ENCODE peak calls at places on chromosomes 3 and 15, in ten cellular contexts. One of them, this sample, is unnamed.

GRCh38 chr3:17632401-17633100 is 109.9 kb downstream of the TBC1D5 start:
- DNase-seq in glutamatergic neuron: no peak
- DNase-seq in astrocyte of the hippocampus: peak
- DNase-seq in NCI-H2081: no peak
- DNase-seq in nucleus accumbens: no peak
- DNase-seq in uterus: no peak
- DNase-seq in Peyer's patch: no peak
- DNase-seq in iPS-NIHi11: no peak
- DNase-seq in mucosa of gallbladder: no peak
- DNase-seq in CD8-positive, alpha-beta memory T cell: no peak
- DNase-seq in this sample: no peak

GRCh38 chr15:91524534-91524933 is 329.0 kb upstream of the SLCO3A1 start:
- DNase-seq in Peyer's patch: no peak
- DNase-seq in mucosa of gallbladder: no peak
- DNase-seq in NCI-H2081: no peak
- DNase-seq in CD8-positive, alpha-beta memory T cell: no peak
- DNase-seq in iPS-NIHi11: no peak
- DNase-seq in uterus: no peak
- DNase-seq in glutamatergic neuron: no peak
- DNase-seq in nucleus accumbens: no peak
- DNase-seq in astrocyte of the hippocampus: no peak
- DNase-seq in this sample: no peak

GRCh38 chr3:49469037-49469875 is 811 bp upstream of the DAG1 start:
- DNase-seq in nucleus accumbens: no peak
- DNase-seq in NCI-H2081: peak
- DNase-seq in astrocyte of the hippocampus: peak
- DNase-seq in glutamatergic neuron: peak
- DNase-seq in uterus: peak
- DNase-seq in Peyer's patch: no peak
- DNase-seq in mucosa of gallbladder: peak
- DNase-seq in CD8-positive, alpha-beta memory T cell: peak
- DNase-seq in iPS-NIHi11: peak
- DNase-seq in this sample: no peak

GRCh38 chr15:68333775-68334470 is 56.4 kb downstream of the FEM1B start:
- DNase-seq in CD8-positive, alpha-beta memory T cell: no peak
- DNase-seq in nucleus accumbens: no peak
- DNase-seq in mucosa of gallbladder: no peak
- DNase-seq in iPS-NIHi11: no peak
- DNase-seq in astrocyte of the hippocampus: no peak
- DNase-seq in uterus: peak
- DNase-seq in glutamatergic neuron: no peak
- DNase-seq in NCI-H2081: no peak
- DNase-seq in Peyer's patch: no peak
- DNase-seq in this sample: no peak

GRCh38 chr15:36175781-36176211 is 403.6 kb upstream of the CDIN1 start:
- DNase-seq in Peyer's patch: no peak
- DNase-seq in nucleus accumbens: no peak
- DNase-seq in iPS-NIHi11: no peak
- DNase-seq in astrocyte of the hippocampus: no peak
- DNase-seq in CD8-positive, alpha-beta memory T cell: no peak
- DNase-seq in NCI-H2081: no peak
- DNase-seq in glutamatergic neuron: no peak
- DNase-seq in uterus: no peak
- DNase-seq in mucosa of gallbladder: no peak
- DNase-seq in this sample: no peak

GRCh38 chr3:189652042-189652441 is 20.9 kb downstream of the TP63 start:
- DNase-seq in astrocyte of the hippocampus: no peak
- DNase-seq in CD8-positive, alpha-beta memory T cell: no peak
- DNase-seq in mucosa of gallbladder: no peak
- DNase-seq in glutamatergic neuron: peak
- DNase-seq in Peyer's patch: no peak
- DNase-seq in iPS-NIHi11: peak
- DNase-seq in uterus: no peak
- DNase-seq in nucleus accumbens: no peak
- DNase-seq in NCI-H2081: no peak
- DNase-seq in this sample: no peak

GRCh38 chr3:16322189-16322588 is 57.2 kb downstream of the OXNAD1 start:
- DNase-seq in uterus: no peak
- DNase-seq in NCI-H2081: no peak
- DNase-seq in glutamatergic neuron: no peak
- DNase-seq in iPS-NIHi11: peak
- DNase-seq in mucosa of gallbladder: no peak
- DNase-seq in Peyer's patch: no peak
- DNase-seq in CD8-positive, alpha-beta memory T cell: no peak
- DNase-seq in nucleus accumbens: no peak
- DNase-seq in astrocyte of the hippocampus: no peak
- DNase-seq in this sample: no peak

GRCh38 chr3:183265713-183266417 is 12.8 kb downstream of the B3GNT5 start:
- DNase-seq in iPS-NIHi11: no peak
- DNase-seq in mucosa of gallbladder: peak
- DNase-seq in glutamatergic neuron: no peak
- DNase-seq in nucleus accumbens: no peak
- DNase-seq in uterus: peak
- DNase-seq in CD8-positive, alpha-beta memory T cell: no peak
- DNase-seq in astrocyte of the hippocampus: peak
- DNase-seq in NCI-H2081: peak
- DNase-seq in Peyer's patch: no peak
- DNase-seq in this sample: peak

GRCh38 chr3:110814170-110815007 is 257.2 kb upstream of the NECTIN3 start:
- DNase-seq in iPS-NIHi11: no peak
- DNase-seq in glutamatergic neuron: no peak
- DNase-seq in CD8-positive, alpha-beta memory T cell: peak
- DNase-seq in mucosa of gallbladder: no peak
- DNase-seq in nucleus accumbens: no peak
- DNase-seq in uterus: no peak
- DNase-seq in NCI-H2081: no peak
- DNase-seq in astrocyte of the hippocampus: peak
- DNase-seq in Peyer's patch: no peak
- DNase-seq in this sample: peak

GRCh38 chr15:89576417-89576773 is 1.1 kb downstream of the TICRR start:
- DNase-seq in Peyer's patch: no peak
- DNase-seq in nucleus accumbens: no peak
- DNase-seq in astrocyte of the hippocampus: no peak
- DNase-seq in iPS-NIHi11: no peak
- DNase-seq in NCI-H2081: no peak
- DNase-seq in mucosa of gallbladder: no peak
- DNase-seq in uterus: no peak
- DNase-seq in CD8-positive, alpha-beta memory T cell: no peak
- DNase-seq in glutamatergic neuron: no peak
- DNase-seq in this sample: no peak

GRCh38 chr15:95032181-95032580 is 800.8 kb downstream of the MCTP2 start:
- DNase-seq in CD8-positive, alpha-beta memory T cell: no peak
- DNase-seq in Peyer's patch: no peak
- DNase-seq in nucleus accumbens: no peak
- DNase-seq in astrocyte of the hippocampus: peak
- DNase-seq in glutamatergic neuron: no peak
- DNase-seq in uterus: no peak
- DNase-seq in mucosa of gallbladder: no peak
- DNase-seq in NCI-H2081: no peak
- DNase-seq in iPS-NIHi11: no peak
- DNase-seq in this sample: no peak

GRCh38 chr15:48865387-48866079 is 12.4 kb upstream of the EID1 start:
- DNase-seq in glutamatergic neuron: peak
- DNase-seq in NCI-H2081: no peak
- DNase-seq in uterus: no peak
- DNase-seq in astrocyte of the hippocampus: peak
- DNase-seq in mucosa of gallbladder: no peak
- DNase-seq in nucleus accumbens: no peak
- DNase-seq in Peyer's patch: no peak
- DNase-seq in iPS-NIHi11: no peak
- DNase-seq in CD8-positive, alpha-beta memory T cell: no peak
- DNase-seq in this sample: no peak

GRCh38 chr3:3305087-3305486 is 125.6 kb upstream of the CRBN start:
- DNase-seq in uterus: no peak
- DNase-seq in CD8-positive, alpha-beta memory T cell: no peak
- DNase-seq in iPS-NIHi11: no peak
- DNase-seq in nucleus accumbens: no peak
- DNase-seq in mucosa of gallbladder: no peak
- DNase-seq in glutamatergic neuron: peak
- DNase-seq in NCI-H2081: no peak
- DNase-seq in astrocyte of the hippocampus: no peak
- DNase-seq in Peyer's patch: no peak
- DNase-seq in this sample: no peak

GRCh38 chr3:107235923-107236315 is 141.3 kb upstream of the CCDC54 start:
- DNase-seq in mucosa of gallbladder: peak
- DNase-seq in nucleus accumbens: no peak
- DNase-seq in glutamatergic neuron: no peak
- DNase-seq in CD8-positive, alpha-beta memory T cell: peak
- DNase-seq in astrocyte of the hippocampus: peak
- DNase-seq in uterus: peak
- DNase-seq in NCI-H2081: peak
- DNase-seq in iPS-NIHi11: peak
- DNase-seq in Peyer's patch: no peak
- DNase-seq in this sample: peak

GRCh38 chr15:78709263-78709882 is 68.4 kb upstream of the CHRNB4 start:
- DNase-seq in NCI-H2081: peak
- DNase-seq in astrocyte of the hippocampus: peak
- DNase-seq in glutamatergic neuron: peak
- DNase-seq in CD8-positive, alpha-beta memory T cell: peak
- DNase-seq in Peyer's patch: peak
- DNase-seq in uterus: peak
- DNase-seq in iPS-NIHi11: peak
- DNase-seq in nucleus accumbens: peak
- DNase-seq in mucosa of gallbladder: peak
- DNase-seq in this sample: peak

GRCh38 chr15:59567369-59567768 is 44.2 kb upstream of the GCNT3 start:
- DNase-seq in astrocyte of the hippocampus: no peak
- DNase-seq in iPS-NIHi11: no peak
- DNase-seq in mucosa of gallbladder: no peak
- DNase-seq in Peyer's patch: no peak
- DNase-seq in uterus: no peak
- DNase-seq in CD8-positive, alpha-beta memory T cell: no peak
- DNase-seq in NCI-H2081: no peak
- DNase-seq in nucleus accumbens: no peak
- DNase-seq in glutamatergic neuron: no peak
- DNase-seq in this sample: no peak

GRCh38 chr15:49916998-49917397 is 202.0 kb downstream of the ATP8B4 start:
- DNase-seq in CD8-positive, alpha-beta memory T cell: no peak
- DNase-seq in astrocyte of the hippocampus: no peak
- DNase-seq in Peyer's patch: no peak
- DNase-seq in glutamatergic neuron: no peak
- DNase-seq in NCI-H2081: no peak
- DNase-seq in iPS-NIHi11: no peak
- DNase-seq in nucleus accumbens: no peak
- DNase-seq in uterus: no peak
- DNase-seq in mucosa of gallbladder: no peak
- DNase-seq in this sample: no peak

GRCh38 chr3:111299070-111299672 is 227.6 kb downstream of the NECTIN3 start:
- DNase-seq in uterus: no peak
- DNase-seq in NCI-H2081: no peak
- DNase-seq in CD8-positive, alpha-beta memory T cell: no peak
- DNase-seq in glutamatergic neuron: no peak
- DNase-seq in nucleus accumbens: no peak
- DNase-seq in iPS-NIHi11: no peak
- DNase-seq in astrocyte of the hippocampus: peak
- DNase-seq in mucosa of gallbladder: no peak
- DNase-seq in Peyer's patch: no peak
- DNase-seq in this sample: no peak

GRCh38 chr3:10041034-10041433 is 14.8 kb downstream of the FANCD2 start:
- DNase-seq in uterus: no peak
- DNase-seq in NCI-H2081: no peak
- DNase-seq in glutamatergic neuron: no peak
- DNase-seq in CD8-positive, alpha-beta memory T cell: no peak
- DNase-seq in iPS-NIHi11: no peak
- DNase-seq in astrocyte of the hippocampus: no peak
- DNase-seq in nucleus accumbens: no peak
- DNase-seq in Peyer's patch: no peak
- DNase-seq in mucosa of gallbladder: no peak
- DNase-seq in this sample: no peak

GRCh38 chr3:155363690-155364070 is 70.2 kb upstream of the STRIT1 start:
- DNase-seq in nucleus accumbens: no peak
- DNase-seq in mucosa of gallbladder: no peak
- DNase-seq in Peyer's patch: no peak
- DNase-seq in CD8-positive, alpha-beta memory T cell: no peak
- DNase-seq in glutamatergic neuron: no peak
- DNase-seq in NCI-H2081: no peak
- DNase-seq in uterus: no peak
- DNase-seq in astrocyte of the hippocampus: no peak
- DNase-seq in iPS-NIHi11: peak
- DNase-seq in this sample: no peak

GRCh38 chr3:57755368-57756021 is 614 bp upstream of the SLMAP start:
- DNase-seq in Peyer's patch: peak
- DNase-seq in nucleus accumbens: peak
- DNase-seq in NCI-H2081: peak
- DNase-seq in uterus: peak
- DNase-seq in glutamatergic neuron: peak
- DNase-seq in CD8-positive, alpha-beta memory T cell: no peak
- DNase-seq in astrocyte of the hippocampus: peak
- DNase-seq in iPS-NIHi11: peak
- DNase-seq in mucosa of gallbladder: no peak
- DNase-seq in this sample: peak

GRCh38 chr3:71380096-71380495 is 203.4 kb downstream of the FOXP1 start:
- DNase-seq in uterus: no peak
- DNase-seq in nucleus accumbens: no peak
- DNase-seq in CD8-positive, alpha-beta memory T cell: no peak
- DNase-seq in glutamatergic neuron: no peak
- DNase-seq in astrocyte of the hippocampus: peak
- DNase-seq in NCI-H2081: no peak
- DNase-seq in Peyer's patch: no peak
- DNase-seq in mucosa of gallbladder: no peak
- DNase-seq in iPS-NIHi11: peak
- DNase-seq in this sample: no peak

GRCh38 chr3:72043212-72044133 is 258.5 kb upstream of the PROK2 start:
- DNase-seq in uterus: no peak
- DNase-seq in nucleus accumbens: no peak
- DNase-seq in mucosa of gallbladder: no peak
- DNase-seq in glutamatergic neuron: no peak
- DNase-seq in iPS-NIHi11: no peak
- DNase-seq in astrocyte of the hippocampus: no peak
- DNase-seq in NCI-H2081: no peak
- DNase-seq in CD8-positive, alpha-beta memory T cell: no peak
- DNase-seq in Peyer's patch: no peak
- DNase-seq in this sample: no peak

GRCh38 chr3:23203651-23204111 is 554 bp downstream of the UBE2E2 start:
- DNase-seq in CD8-positive, alpha-beta memory T cell: no peak
- DNase-seq in nucleus accumbens: peak
- DNase-seq in NCI-H2081: no peak
- DNase-seq in mucosa of gallbladder: no peak
- DNase-seq in Peyer's patch: no peak
- DNase-seq in glutamatergic neuron: peak
- DNase-seq in astrocyte of the hippocampus: no peak
- DNase-seq in uterus: no peak
- DNase-seq in iPS-NIHi11: peak
- DNase-seq in this sample: no peak

GRCh38 chr3:81218023-81218422 is 543.4 kb downstream of the GBE1 start:
- DNase-seq in NCI-H2081: peak
- DNase-seq in glutamatergic neuron: no peak
- DNase-seq in uterus: no peak
- DNase-seq in Peyer's patch: no peak
- DNase-seq in nucleus accumbens: no peak
- DNase-seq in CD8-positive, alpha-beta memory T cell: no peak
- DNase-seq in mucosa of gallbladder: no peak
- DNase-seq in iPS-NIHi11: peak
- DNase-seq in astrocyte of the hippocampus: peak
- DNase-seq in this sample: no peak

GRCh38 chr3:56855856-56856538 is 54.2 kb upstream of the ARHGEF3 start:
- DNase-seq in glutamatergic neuron: peak
- DNase-seq in iPS-NIHi11: peak
- DNase-seq in mucosa of gallbladder: peak
- DNase-seq in nucleus accumbens: no peak
- DNase-seq in uterus: peak
- DNase-seq in Peyer's patch: peak
- DNase-seq in astrocyte of the hippocampus: no peak
- DNase-seq in CD8-positive, alpha-beta memory T cell: no peak
- DNase-seq in NCI-H2081: no peak
- DNase-seq in this sample: no peak

GRCh38 chr15:49270541-49271421 is 100.7 kb downstream of the GALK2 start:
- DNase-seq in mucosa of gallbladder: peak
- DNase-seq in Peyer's patch: no peak
- DNase-seq in astrocyte of the hippocampus: peak
- DNase-seq in uterus: no peak
- DNase-seq in nucleus accumbens: no peak
- DNase-seq in CD8-positive, alpha-beta memory T cell: no peak
- DNase-seq in glutamatergic neuron: no peak
- DNase-seq in iPS-NIHi11: peak
- DNase-seq in NCI-H2081: no peak
- DNase-seq in this sample: no peak

GRCh38 chr3:14943042-14943441 is 4.3 kb upstream of the NR2C2 start:
- DNase-seq in uterus: no peak
- DNase-seq in Peyer's patch: no peak
- DNase-seq in nucleus accumbens: no peak
- DNase-seq in glutamatergic neuron: no peak
- DNase-seq in NCI-H2081: no peak
- DNase-seq in mucosa of gallbladder: no peak
- DNase-seq in iPS-NIHi11: no peak
- DNase-seq in CD8-positive, alpha-beta memory T cell: no peak
- DNase-seq in astrocyte of the hippocampus: no peak
- DNase-seq in this sample: no peak

This sample was measured in activated gamma-delta T cell treated with anti-CD3 and anti-CD28 coated beads, Interleukin-2, amount 50 U/mL, for 16 hours.